ENCODE peak calls at places on chromosomes 12 and 14, in ten cellular contexts. L is tibial nerve, U is GM12878, V is adrenal gland, D is right lobe of liver, W is prostate gland, N is body of pancreas, J is H1, M is sigmoid colon, Q is heart left ventricle. F is an unnamed sample.

GRCh38 chr12:68376901-68377300 is 44.7 kb upstream of the MDM1 start:
- DNase-seq in J (no peak), M (no peak), N (no peak), Q (no peak), L (no peak), W (no peak), D (no peak), U (no peak), V (no peak), F (no peak)

GRCh38 chr12:121214855-121215745 is 5.2 kb downstream of the P2RX4 start:
- DNase-seq in U (no peak), M (no peak), W (no peak), J (no peak), Q (no peak), N (peak), V (peak), L (no peak), D (no peak), F (no peak)

GRCh38 chr12:46439793-46440511 is 67.4 kb upstream of the SLC38A2 start:
- DNase-seq in J (no peak), W (no peak), N (no peak), U (no peak), L (no peak), V (no peak), D (no peak), M (no peak), Q (no peak), F (no peak)

GRCh38 chr12:77357654-77358053 is 292.3 kb upstream of the E2F7 start:
- DNase-seq in W (no peak), Q (no peak), M (no peak), J (no peak), D (no peak), V (no peak), N (no peak), L (no peak), U (no peak), F (no peak)

GRCh38 chr12:115201928-115202327 is 518.0 kb upstream of the TBX3 start:
- DNase-seq in V (no peak), L (no peak), Q (no peak), U (no peak), M (no peak), W (no peak), D (no peak), N (no peak), J (no peak), F (no peak)

GRCh38 chr12:124395986-124396385 is 101.1 kb downstream of the RFLNA start:
- DNase-seq in V (no peak), J (no peak), N (no peak), U (no peak), W (no peak), M (no peak), L (no peak), Q (no peak), D (no peak), F (no peak)

GRCh38 chr12:132064641-132065040 is 79.5 kb downstream of the DDX51 start:
- DNase-seq in Q (no peak), L (no peak), D (no peak), J (no peak), N (no peak), W (no peak), U (no peak), M (no peak), V (no peak), F (peak)

GRCh38 chr12:53954694-53955035 is at the start of gene HOXC12:
- DNase-seq in V (no peak), Q (no peak), M (no peak), D (no peak), N (no peak), U (no peak), J (no peak), W (no peak), L (no peak), F (no peak)

GRCh38 chr12:12803186-12803585 is 10.0 kb upstream of the DDX47 start:
- DNase-seq in W (peak), Q (peak), L (peak), V (peak), U (no peak), M (peak), N (peak), J (no peak), D (no peak), F (no peak)

GRCh38 chr14:103724116-103724515 is 8.5 kb downstream of the ZFYVE21 start:
- DNase-seq in D (no peak), J (no peak), U (no peak), M (peak), Q (peak), L (peak), V (peak), W (no peak), N (peak), F (no peak)

GRCh38 chr14:52318829-52319604 is 4.9 kb downstream of the PTGER2 start:
- DNase-seq in U (no peak), L (no peak), N (no peak), Q (no peak), W (no peak), J (no peak), D (no peak), M (no peak), V (no peak), F (no peak)

GRCh38 chr12:6362383-6362782 is 13.0 kb downstream of the SCNN1A start:
- DNase-seq in U (no peak), M (no peak), N (no peak), V (no peak), W (no peak), J (no peak), D (no peak), Q (no peak), L (no peak), F (no peak)

DNA sequence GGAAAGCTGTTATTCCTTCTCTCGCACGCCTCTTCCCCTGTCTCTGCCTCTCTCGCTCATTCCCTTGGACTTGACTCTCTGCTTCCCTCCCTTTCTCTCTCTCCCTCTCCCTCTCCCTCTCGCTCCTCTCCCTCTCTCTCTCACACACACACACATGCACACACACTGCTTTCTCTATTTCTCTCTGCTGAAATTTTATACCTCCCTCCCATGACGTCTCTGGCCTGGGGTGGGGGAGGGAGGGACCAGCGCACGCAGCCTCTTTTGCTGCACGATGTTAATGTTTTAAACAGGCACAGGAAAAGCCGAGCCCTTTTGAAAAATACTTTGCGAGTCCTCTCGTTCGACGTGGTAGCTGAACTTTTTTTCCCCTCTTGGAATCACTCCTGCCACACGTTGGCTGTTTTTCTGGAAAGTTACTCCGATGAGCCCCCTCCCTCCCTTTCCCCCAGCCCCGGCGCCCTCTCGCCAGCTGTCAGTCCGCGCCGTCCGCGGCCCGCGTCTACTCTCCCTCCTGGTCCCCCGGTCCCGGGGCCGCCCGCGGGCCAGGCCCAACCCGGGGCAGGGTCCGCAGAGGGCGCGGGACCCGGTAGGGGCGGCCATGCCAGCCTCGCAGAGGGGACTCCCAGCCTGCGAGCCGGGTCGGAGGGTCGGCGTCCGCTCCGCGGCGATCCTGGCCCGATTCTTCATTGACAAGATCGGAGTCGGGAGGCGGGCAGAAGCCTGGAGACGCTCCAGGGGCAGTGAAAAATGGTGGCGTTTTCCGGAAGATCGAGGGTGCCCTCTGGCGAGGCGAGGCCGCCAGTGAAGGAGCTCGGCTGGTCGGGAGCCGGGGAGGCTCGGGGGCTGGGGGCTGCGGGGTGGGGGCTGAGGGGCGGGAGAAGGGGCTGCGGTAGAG is at the start of gene TGFB3:
- DNase-seq in W (peak), J (no peak), L (peak), U (no peak), N (peak), M (peak), Q (peak), D (peak), V (peak), F (peak)
- TF ChIP-seq POLR2A in W (peak), J (no peak), L (peak), U (peak), N (peak), M (peak), Q (peak), D (peak), V (peak), F (peak)

GRCh38 chr14:38211258-38211735 is 3.6 kb downstream of the SSTR1 start:
- DNase-seq in W (no peak), J (no peak), M (no peak), Q (no peak), L (no peak), V (no peak), U (no peak), N (no peak), D (no peak), F (peak)
- H3K4me3 ChIP-seq in W (peak), J (peak), M (peak), Q (peak), L (peak), V (peak), U (no peak), N (no peak), D (peak), F (peak)

DNA sequence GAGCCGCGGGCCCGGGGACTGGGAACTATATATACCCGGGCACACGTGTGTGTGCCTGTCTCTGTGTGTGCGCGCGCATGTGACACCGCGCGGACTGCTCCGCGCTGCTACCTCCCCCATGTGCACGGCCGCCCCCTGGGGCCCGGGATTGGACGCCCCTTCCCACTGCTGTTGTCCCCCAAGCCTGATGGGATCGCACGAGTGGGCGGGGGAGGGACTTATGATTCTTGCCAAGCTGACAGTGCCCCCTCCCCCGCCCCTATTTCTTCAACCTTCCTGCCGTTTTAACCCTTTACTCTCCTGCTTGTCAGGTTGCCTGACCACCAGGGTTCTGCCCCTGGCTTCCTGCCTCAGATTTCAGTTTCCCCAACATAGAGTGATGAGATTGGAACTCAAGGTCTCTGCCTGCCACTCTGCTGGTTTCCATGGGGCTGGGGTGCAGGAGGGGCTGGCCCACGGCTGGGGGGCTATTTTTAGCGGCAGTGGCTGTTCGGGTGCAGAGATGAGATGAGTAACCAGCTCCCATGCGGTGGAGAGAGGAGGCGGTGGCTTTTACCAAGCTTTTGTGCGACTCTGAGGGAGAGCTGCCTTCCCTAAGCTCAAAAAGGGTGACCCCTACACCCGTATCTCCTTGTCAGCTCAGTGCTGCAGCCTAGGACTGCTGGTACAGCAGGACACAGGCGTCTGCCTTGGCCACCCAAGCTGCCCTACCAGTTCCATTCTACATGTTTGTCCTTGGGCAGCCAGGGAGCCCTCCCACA is at the start of gene DDN:
- DNase-seq in D (no peak), J (no peak), W (no peak), U (no peak), N (peak), Q (peak), M (no peak), L (no peak), V (peak), F (peak)
- TF ChIP-seq POLR2A in D (no peak), J (no peak), W (no peak), U (peak), N (no peak), Q (no peak), M (no peak), L (no peak), V (no peak), F (no peak)

DNA sequence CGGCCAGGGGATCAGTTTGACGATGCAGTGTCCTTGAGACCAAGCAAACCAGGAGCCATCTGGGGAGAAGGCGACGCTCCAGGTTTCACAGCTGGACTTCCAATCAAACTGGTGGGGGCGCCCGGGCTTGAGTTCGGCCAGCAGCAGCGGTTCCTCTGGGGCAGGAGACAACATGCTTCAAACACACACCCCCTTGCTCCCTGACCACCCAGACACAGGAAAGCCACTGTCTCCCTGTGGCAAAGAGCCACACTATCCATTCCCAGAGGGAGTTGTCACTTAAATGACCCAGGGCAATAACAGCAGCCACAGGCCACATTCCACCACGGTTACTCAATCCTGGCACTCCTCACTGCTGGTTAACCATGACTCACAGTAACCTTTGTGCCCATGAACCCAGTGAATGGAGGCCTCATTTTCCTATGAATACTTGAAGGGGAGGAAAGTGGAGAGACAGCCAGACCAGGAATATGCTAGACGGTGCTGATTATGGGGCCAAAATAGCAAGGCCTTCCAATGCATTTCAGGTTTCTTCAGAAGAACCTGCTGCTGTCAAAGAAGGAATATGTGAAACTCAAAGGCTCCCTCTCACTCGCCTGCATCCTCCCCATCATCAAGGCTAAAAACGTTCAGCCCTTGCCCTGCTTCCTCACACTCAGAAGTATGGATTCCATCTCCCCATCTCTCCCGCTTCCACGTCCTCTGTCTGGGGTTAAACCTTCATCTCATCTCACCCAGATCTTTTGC is 8.5 kb downstream of the WSB2 start:
- DNase-seq in V (peak), M (peak), U (no peak), W (peak), N (peak), J (no peak), L (peak), Q (peak), D (peak), F (peak)
- H3K4me3 ChIP-seq in V (peak), M (no peak), U (no peak), W (no peak), N (no peak), J (no peak), L (no peak), Q (no peak), D (no peak), F (no peak)

GRCh38 chr12:32488132-32488531 is 88.8 kb downstream of the FGD4 start:
- DNase-seq in D (no peak), L (no peak), M (no peak), V (no peak), N (no peak), W (no peak), Q (no peak), U (no peak), J (no peak), F (no peak)

GRCh38 chr12:32483993-32484392 is 84.6 kb downstream of the FGD4 start:
- DNase-seq in Q (no peak), U (no peak), D (no peak), J (no peak), L (no peak), M (no peak), V (no peak), N (no peak), W (no peak), F (no peak)

GRCh38 chr12:32489070-32489469 is 89.7 kb downstream of the FGD4 start:
- DNase-seq in J (no peak), D (no peak), U (no peak), L (no peak), N (no peak), W (no peak), V (no peak), Q (no peak), M (no peak), F (no peak)

GRCh38 chr12:32483499-32483898 is 84.1 kb downstream of the FGD4 start:
- DNase-seq in D (no peak), L (peak), M (no peak), V (peak), Q (peak), N (no peak), W (no peak), J (no peak), U (no peak), F (peak)

GRCh38 chr12:32486158-32486557 is 86.8 kb downstream of the FGD4 start:
- DNase-seq in M (no peak), W (no peak), U (no peak), Q (no peak), J (no peak), V (no peak), L (no peak), D (no peak), N (no peak), F (no peak)
- TF ChIP-seq POLR2A in M (no peak), W (no peak), U (no peak), Q (no peak), J (no peak), V (no peak), L (no peak), D (no peak), N (no peak), F (no peak)

DNA sequence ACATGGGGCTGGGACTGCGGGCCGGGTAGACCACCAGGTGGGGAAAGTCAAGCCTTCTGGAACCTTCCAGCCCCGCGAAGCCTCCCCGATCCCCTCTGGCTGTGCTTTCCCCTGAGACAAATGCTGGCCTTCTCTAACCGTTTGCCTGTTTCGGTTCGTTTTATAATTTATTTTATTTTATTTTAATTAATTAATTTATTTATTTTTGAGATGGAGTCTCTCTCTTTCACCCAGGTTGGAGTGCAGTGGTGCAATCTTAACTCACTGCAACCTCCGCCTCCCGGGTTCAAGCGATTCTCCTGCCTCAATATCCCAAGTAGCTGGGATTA is 16.8 kb upstream of the DLK1 start:
- DNase-seq in U (no peak), N (no peak), Q (no peak), M (no peak), V (no peak), L (no peak), J (no peak), W (no peak), D (no peak), F (no peak)
- H3K4me3 ChIP-seq in U (no peak), N (no peak), Q (peak), M (peak), V (no peak), L (no peak), J (no peak), W (no peak), D (no peak), F (peak)

F was measured in upper lobe of left lung.